ENCODE peak calls at places on chromosomes 12 and 14, in six cellular contexts. U is NB4; Y is CD4-positive, alpha-beta T cell; T is GM10248; J is kidney epithelial cell; G is heart left ventricle. K is an unnamed sample.

GRCh38 chr12:6426882-6427671 is 17.7 kb upstream of the CD27 start:
- DNase-seq in U (peak; percentile 22), Y (peak; percentile 76), T (peak; percentile 81), J (peak; percentile 61), G (no peak), K (peak; percentile 97)

GRCh38 chr14:89241265-89241664 is 175.8 kb downstream of the FOXN3 start:
- DNase-seq in U (no peak), Y (no peak), T (no peak), J (no peak), G (no peak), K (no peak)

GRCh38 chr12:58346032-58346632 is 404.8 kb downstream of the ATP23 start:
- DNase-seq in U (peak; percentile 43), Y (no peak), T (peak; percentile 25), J (no peak), G (no peak), K (peak; percentile 24)

GRCh38 chr14:64945431-64945830 is 2.9 kb upstream of the GPX2 start:
- DNase-seq in U (no peak), Y (no peak), T (no peak), J (no peak), G (no peak), K (no peak)

GRCh38 chr14:66662374-66662773 is 154.4 kb downstream of the GPHN start:
- DNase-seq in U (peak; percentile 11), Y (no peak), T (no peak), J (no peak), G (no peak), K (no peak)

GRCh38 chr12:508145-508544 is 48.4 kb downstream of the B4GALNT3 start:
- DNase-seq in U (peak; percentile 30), Y (no peak), T (no peak), J (no peak), G (no peak), K (no peak)

GRCh38 chr12:95386056-95386455 is 87.9 kb upstream of the METAP2 start:
- DNase-seq in U (no peak), Y (no peak), T (no peak), J (no peak), G (no peak), K (no peak)

GRCh38 chr14:37048666-37049071 is 123.7 kb downstream of the SLC25A21 start:
- DNase-seq in U (no peak), Y (no peak), T (no peak), J (no peak), G (no peak), K (no peak)

GRCh38 chr12:23611320-23611719 is 338.1 kb downstream of the SOX5 start:
- DNase-seq in U (no peak), Y (no peak), T (no peak), J (no peak), G (no peak), K (no peak)

GRCh38 chr12:116939734-116940133 is 29.0 kb downstream of the FBXW8 start:
- DNase-seq in U (no peak), Y (no peak), T (no peak), J (no peak), G (peak; percentile 44), K (no peak)

GRCh38 chr12:109069307-109070231 is 17.2 kb downstream of the USP30 start:
- DNase-seq in U (peak; percentile 30), Y (no peak), T (no peak), J (no peak), G (no peak), K (no peak)

GRCh38 chr14:95248422-95248821 is 71.3 kb downstream of the CLMN start:
- DNase-seq in U (no peak), Y (no peak), T (no peak), J (no peak), G (no peak), K (no peak)

GRCh38 chr12:93128332-93128707 is 199.2 kb upstream of the EEA1 start:
- DNase-seq in U (no peak), Y (no peak), T (no peak), J (no peak), G (no peak), K (no peak)

GRCh38 chr12:93127107-93127560 is 198.0 kb upstream of the EEA1 start:
- DNase-seq in U (no peak), Y (no peak), T (no peak), J (no peak), G (no peak), K (no peak)

GRCh38 chr12:93125126-93125525 is 196.0 kb upstream of the EEA1 start:
- DNase-seq in U (no peak), Y (no peak), T (no peak), J (no peak), G (no peak), K (no peak)

GRCh38 chr12:93126069-93126474 is 197.0 kb upstream of the EEA1 start:
- DNase-seq in U (no peak), Y (no peak), T (no peak), J (no peak), G (no peak), K (peak; percentile 74)

DNA sequence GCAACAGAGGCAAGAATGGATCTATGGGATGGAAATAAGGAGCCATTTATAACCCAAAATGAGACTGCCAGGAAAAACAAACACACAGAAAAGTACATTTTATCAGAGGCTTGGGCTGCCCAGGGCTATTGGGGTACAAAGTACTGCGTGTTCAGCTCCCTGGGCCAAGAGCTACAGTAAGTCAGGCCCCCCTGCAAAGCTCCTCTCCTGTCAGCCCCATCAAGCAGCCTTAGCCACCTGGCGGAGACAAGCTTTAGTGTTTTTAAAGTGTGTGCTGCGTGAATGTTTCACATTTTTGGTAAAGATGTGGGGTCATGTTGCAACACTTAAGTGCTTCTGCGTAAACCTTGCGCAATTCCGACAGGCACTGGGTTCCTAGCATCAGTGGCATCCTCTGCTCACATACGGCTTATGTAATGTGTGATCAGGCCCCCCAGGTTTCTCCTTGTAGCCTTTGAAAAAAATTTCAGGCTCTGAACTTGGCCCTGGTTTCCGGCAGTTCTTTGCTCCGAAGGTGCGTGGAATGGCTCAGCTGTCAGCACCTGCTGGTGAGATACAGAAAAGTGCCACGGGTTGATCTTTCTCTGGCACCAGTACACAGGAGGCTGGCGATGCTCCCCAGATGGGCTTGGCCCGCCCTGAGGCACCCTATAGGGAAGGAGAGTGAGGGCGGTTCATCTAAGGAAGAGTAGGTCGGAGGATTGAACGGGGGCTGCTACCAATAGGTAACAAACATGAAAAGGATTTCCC is 198.7 kb upstream of the EEA1 start:
- DNase-seq in U (peak; percentile 98), Y (no peak), T (no peak), J (no peak), G (peak; percentile 82), K (no peak)
- TF ChIP-seq CTCF in U (peak; percentile 69), Y (no peak), T (no peak), J (no peak), G (peak; percentile 27), K (no peak)

GRCh38 chr14:59022144-59022543 is 166.3 kb upstream of the DAAM1 start:
- DNase-seq in U (no peak), Y (no peak), T (no peak), J (no peak), G (no peak), K (peak; percentile 9)
- TF ChIP-seq CTCF in U (peak; percentile 19), Y (no peak), T (no peak), J (peak; percentile 24), G (no peak), K (peak; percentile 14)

GRCh38 chr12:65903680-65904403 is 79.6 kb downstream of the HMGA2 start:
- DNase-seq in U (no peak), Y (no peak), T (no peak), J (no peak), G (no peak), K (no peak)

GRCh38 chr12:65902504-65902903 is 78.2 kb downstream of the HMGA2 start:
- DNase-seq in U (peak; percentile 39), Y (no peak), T (peak; percentile 53), J (no peak), G (no peak), K (peak; percentile 67)

GRCh38 chr12:65899289-65899688 is 75.0 kb downstream of the HMGA2 start:
- DNase-seq in U (no peak), Y (no peak), T (no peak), J (no peak), G (no peak), K (no peak)

GRCh38 chr12:65896743-65897142 is 72.5 kb downstream of the HMGA2 start:
- DNase-seq in U (no peak), Y (no peak), T (no peak), J (no peak), G (no peak), K (no peak)

DNA sequence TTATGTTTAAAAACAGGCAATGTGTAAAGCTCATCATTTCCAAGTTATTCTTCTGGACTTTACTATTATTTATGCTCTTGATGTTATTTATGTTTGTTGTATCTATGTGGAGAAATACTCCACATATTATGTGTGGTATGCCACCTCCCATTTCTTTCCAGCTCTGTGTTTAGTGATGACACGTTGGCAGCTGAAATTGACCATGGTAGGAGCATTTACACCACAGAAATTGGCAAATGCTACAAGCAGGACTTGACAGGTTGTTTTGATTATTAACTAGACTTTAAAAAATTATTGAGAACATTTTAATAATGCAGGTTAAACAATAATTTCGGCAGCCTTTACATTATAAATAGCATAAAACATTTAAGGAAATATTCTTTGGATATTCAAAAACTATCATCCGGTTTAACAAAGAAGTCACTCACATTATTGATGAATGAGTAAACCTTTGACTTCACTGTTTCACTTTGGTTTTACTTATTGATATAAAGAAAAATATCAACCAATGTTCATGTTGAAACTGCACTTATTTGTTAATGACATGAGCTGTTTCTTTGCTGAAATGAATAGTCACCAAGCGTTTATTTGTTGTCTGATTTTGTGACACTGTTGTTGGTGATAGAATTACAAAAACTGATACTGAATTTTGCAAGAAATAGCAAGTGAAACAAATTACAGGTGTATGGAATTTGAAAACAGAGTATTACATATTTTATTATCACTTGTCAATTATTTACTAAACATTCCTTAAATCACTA is 76.8 kb downstream of the HMGA2 start:
- DNase-seq in U (no peak), Y (no peak), T (no peak), J (no peak), G (no peak), K (no peak)
- TF ChIP-seq CTCF in U (no peak), Y (no peak), T (no peak), J (no peak), G (no peak), K (no peak)

GRCh38 chr14:29016050-29016900 is 249.7 kb downstream of the FOXG1 start:
- DNase-seq in U (peak; percentile 42), Y (no peak), T (no peak), J (no peak), G (no peak), K (peak; percentile 70)
- TF ChIP-seq CTCF in U (peak; percentile 79), Y (no peak), T (peak; percentile 44), J (peak; percentile 87), G (peak; percentile 32), K (peak; percentile 67)

GRCh38 chr14:77059276-77059934 is 30.9 kb upstream of the IRF2BPL start:
- DNase-seq in U (peak; percentile 49), Y (no peak), T (no peak), J (no peak), G (no peak), K (peak; percentile 41)
- TF ChIP-seq CTCF in U (no peak), Y (no peak), T (peak; percentile 13), J (peak; percentile 43), G (no peak), K (peak; percentile 19)

GRCh38 chr14:61694830-61695694 is at the start of gene HIF1A:
- DNase-seq in U (peak; percentile 99), Y (peak; percentile 91), T (peak; percentile 96), J (peak; percentile 94), G (peak; percentile 97), K (peak; percentile 100)
- TF ChIP-seq CTCF in U (peak; percentile 29), Y (no peak), T (no peak), J (peak; percentile 37), G (no peak), K (no peak)